ENCODE peak calls at places on chromosomes 5 and 9, in five cellular contexts. J, X, W, U and D are unnamed samples.

GRCh38 chr5:96321371-96321770 is 111.7 kb downstream of the PCSK1 start:
- DNase-seq in J (no peak), X (no peak), W (no peak), U (no peak), D (no peak)

GRCh38 chr5:177071671-177072385 is 14.9 kb upstream of the FGFR4 start:
- DNase-seq in J (peak), X (peak), W (peak), U (peak), D (peak)

GRCh38 chr9:135701067-135701967 is 668 bp upstream of the KCNT1 start:
- DNase-seq in J (no peak), X (no peak), W (no peak), U (no peak), D (no peak)

GRCh38 chr5:135437796-135438560 is 9.2 kb downstream of the DCANP1 start:
- DNase-seq in J (no peak), X (peak), W (no peak), U (no peak), D (peak)

GRCh38 chr5:80655231-80655784 is 525 bp upstream of the DHFR start:
- DNase-seq in J (no peak), X (no peak), W (no peak), U (no peak), D (peak)

GRCh38 chr5:61603211-61603908 is 271.3 kb downstream of the ZSWIM6 start:
- DNase-seq in J (no peak), X (peak), W (no peak), U (peak), D (peak)

GRCh38 chr9:122463828-122464632 is 13.7 kb downstream of the OR1J1 start:
- DNase-seq in J (peak), X (peak), W (no peak), U (peak), D (peak)

GRCh38 chr5:177498013-177498847 is 826 bp upstream of the PDLIM7 start:
- DNase-seq in J (no peak), X (no peak), W (no peak), U (peak), D (no peak)

GRCh38 chr5:37807015-37807414 is 32.8 kb downstream of the GDNF start:
- DNase-seq in J (no peak), X (no peak), W (no peak), U (no peak), D (no peak)

GRCh38 chr5:43482490-43483064 is 1.1 kb downstream of the TMEM267 start:
- DNase-seq in J (no peak), X (no peak), W (no peak), U (peak), D (peak)

GRCh38 chr9:134469041-134469875 is 143.0 kb downstream of the RXRA start:
- DNase-seq in J (no peak), X (no peak), W (no peak), U (no peak), D (no peak)

GRCh38 chr9:134968011-134968822 is 50.5 kb upstream of the FCN1 start:
- DNase-seq in J (no peak), X (peak), W (no peak), U (peak), D (peak)

GRCh38 chr5:142095035-142095434 is 13.5 kb upstream of the NDFIP1 start:
- DNase-seq in J (peak), X (no peak), W (peak), U (no peak), D (no peak)

GRCh38 chr5:143887302-143887638 is 75.3 kb downstream of the HMHB1 start:
- DNase-seq in J (no peak), X (peak), W (no peak), U (no peak), D (peak)

GRCh38 chr9:250625-251024 is 36.0 kb downstream of the DOCK8 start:
- DNase-seq in J (no peak), X (no peak), W (no peak), U (no peak), D (no peak)

GRCh38 chr9:97768731-97769130 is 71.6 kb upstream of the XPA start:
- DNase-seq in J (no peak), X (no peak), W (no peak), U (no peak), D (peak)

GRCh38 chr9:2639786-2640185 is 18.2 kb downstream of the VLDLR start:
- DNase-seq in J (no peak), X (no peak), W (no peak), U (no peak), D (no peak)

GRCh38 chr9:136159851-136160250 is 41.2 kb upstream of the TMEM250 start:
- DNase-seq in J (no peak), X (no peak), W (no peak), U (no peak), D (no peak)

GRCh38 chr9:124263158-124263557 is 5.4 kb downstream of the NEK6 start:
- DNase-seq in J (no peak), X (no peak), W (no peak), U (no peak), D (no peak)

GRCh38 chr9:137370865-137371520 is 52.0 kb downstream of the EXD3 start:
- DNase-seq in J (no peak), X (no peak), W (no peak), U (peak), D (no peak)

GRCh38 chr9:18863821-18864220 is 169.2 kb downstream of the SAXO1 start:
- DNase-seq in J (no peak), X (no peak), W (no peak), U (no peak), D (no peak)

GRCh38 chr5:134008257-134008749 is 3.5 kb upstream of the VDAC1 start:
- DNase-seq in J (no peak), X (no peak), W (no peak), U (no peak), D (no peak)

GRCh38 chr5:140632366-140633080 is 452 bp downstream of the CD14 start:
- DNase-seq in J (peak), X (no peak), W (peak), U (peak), D (no peak)

GRCh38 chr5:62271870-62272269 is 34.1 kb upstream of the KIF2A start:
- DNase-seq in J (no peak), X (no peak), W (no peak), U (no peak), D (no peak)

GRCh38 chr5:143887901-143888648 is 76.1 kb downstream of the HMHB1 start:
- DNase-seq in J (no peak), X (peak), W (no peak), U (no peak), D (peak)

GRCh38 chr5:165504716-165505115 is 1999.3 kb downstream of the MAT2B start:
- DNase-seq in J (no peak), X (no peak), W (no peak), U (no peak), D (no peak)

GRCh38 chr9:21766096-21766495 is 36.3 kb upstream of the MTAP start:
- DNase-seq in J (no peak), X (no peak), W (no peak), U (no peak), D (no peak)

GRCh38 chr5:107815109-107815508 is 144.4 kb upstream of the EFNA5 start:
- DNase-seq in J (no peak), X (no peak), W (no peak), U (no peak), D (no peak)

GRCh38 chr9:2478421-2478820 is 143.2 kb upstream of the VLDLR start:
- DNase-seq in J (no peak), X (no peak), W (no peak), U (no peak), D (no peak)

GRCh38 chr9:128026255-128027165 is 40.6 kb downstream of the NAIF1 start:
- DNase-seq in J (peak), X (no peak), W (peak), U (no peak), D (no peak)

GRCh38 chr9:134263575-134263974 is 62.7 kb upstream of the RXRA start:
- DNase-seq in J (no peak), X (no peak), W (no peak), U (peak), D (no peak)

GRCh38 chr5:133316346-133317343 is 264.8 kb downstream of the HSPA4 start:
- DNase-seq in J (no peak), X (peak), W (no peak), U (peak), D (no peak)

GRCh38 chr5:175728885-175729828 is 71.3 kb downstream of the HRH2 start:
- DNase-seq in J (no peak), X (no peak), W (no peak), U (peak), D (no peak)

GRCh38 chr9:130448035-130448624 is 3.4 kb downstream of the ASS1 start:
- DNase-seq in J (no peak), X (no peak), W (no peak), U (peak), D (no peak)

GRCh38 chr5:154608531-154609011 is 130.5 kb upstream of the HAND1 start:
- DNase-seq in J (no peak), X (no peak), W (no peak), U (peak), D (no peak)

GRCh38 chr5:181224390-181225234 is 1.5 kb downstream of the TRIM41 start:
- DNase-seq in J (peak), X (no peak), W (no peak), U (no peak), D (no peak)

GRCh38 chr9:119369670-119370366 is 583 bp upstream of the BRINP1 start:
- DNase-seq in J (no peak), X (no peak), W (no peak), U (no peak), D (no peak)